ENCODE peak calls at places on chromosomes 4 and X, in ten cellular contexts. R is stimulated activated naive CD8-positive, alpha-beta T cell treated with anti-CD3 and anti-CD28 coated beads, Interleukin-15, Interleukin-2, amounts not matched to agents 100 U/mL and 50 U/mL, for 24 hours; X is Panc1; V is right lobe of liver; Z is left lobe of liver; K is GM12878; L is CD4-positive, alpha-beta T cell; O is IMR-90; C is naive thymus-derived CD8-positive, alpha-beta T cell; P is natural killer cell. T is an unnamed sample.

GRCh38 chr4:173960398-173960797 is 323.1 kb downstream of the FBXO8 start:
- ATAC-seq in X (no peak), O (no peak), P (no peak), L (no peak), V (no peak), C (no peak), K (no peak), R (no peak), Z (no peak), T (no peak)

GRCh38 chr4:98542011-98542410 is 116.4 kb downstream of the TSPAN5 start:
- ATAC-seq in V (no peak), X (no peak), P (no peak), L (no peak), C (no peak), K (no peak), Z (no peak), R (no peak), O (no peak), T (no peak)

GRCh38 chrX:13131511-13132137 is 87.2 kb upstream of the FAM9C start:
- ATAC-seq in K (peak; percentile 52), X (no peak), C (peak; percentile 62), P (peak; percentile 80), V (peak; percentile 43), O (no peak), R (peak; percentile 59), Z (peak; percentile 31), L (peak; percentile 93), T (no peak)

GRCh38 chr4:112172180-112172579 is 26.9 kb downstream of the FAM241A start:
- ATAC-seq in C (no peak), L (no peak), O (no peak), R (peak; percentile 25), P (no peak), K (peak; percentile 60), V (no peak), Z (no peak), X (no peak), T (no peak)

GRCh38 chr4:43456383-43456782 is 563.9 kb downstream of the GRXCR1 start:
- ATAC-seq in P (no peak), K (no peak), C (no peak), L (no peak), R (no peak), O (peak; percentile 63), X (no peak), V (no peak), Z (no peak), T (no peak)

GRCh38 chrX:26328610-26329319 is 112.8 kb downstream of the MAGEB5 start:
- ATAC-seq in O (no peak), C (no peak), X (no peak), L (no peak), K (no peak), V (no peak), Z (no peak), R (no peak), P (no peak), T (no peak)

GRCh38 chr4:54032558-54033135 is 31.8 kb downstream of the CHIC2 start:
- ATAC-seq in K (peak; percentile 69), L (no peak), P (no peak), R (no peak), X (no peak), Z (no peak), V (no peak), C (no peak), O (no peak), T (no peak)

GRCh38 chrX:22110729-22111494 is 78.8 kb downstream of the PHEX start:
- ATAC-seq in Z (peak; percentile 90), C (no peak), K (peak; percentile 77), P (no peak), L (no peak), X (no peak), R (no peak), O (no peak), V (peak; percentile 89), T (no peak)

GRCh38 chr4:6944311-6945051 is 34.9 kb downstream of the TBC1D14 start:
- ATAC-seq in Z (no peak), L (no peak), X (peak; percentile 19), K (no peak), P (no peak), O (no peak), V (no peak), C (no peak), R (no peak), T (no peak)

GRCh38 chr4:32140636-32141035 is 1420.5 kb downstream of the PCDH7 start:
- ATAC-seq in L (no peak), V (no peak), Z (no peak), X (no peak), P (no peak), O (peak; percentile 67), C (no peak), R (no peak), K (peak; percentile 95), T (no peak)

GRCh38 chr4:8306511-8307021 is 37.0 kb downstream of the HTRA3 start:
- ATAC-seq in L (no peak), V (peak; percentile 5), O (no peak), X (no peak), K (no peak), P (no peak), C (no peak), Z (no peak), R (no peak), T (no peak)

GRCh38 chrX:72280210-72280882 is 3.3 kb upstream of the RPS4X start:
- ATAC-seq in Z (no peak), V (no peak), P (no peak), C (no peak), K (no peak), R (no peak), O (no peak), X (no peak), L (no peak), T (no peak)

GRCh38 chr4:15674926-15675325 is 6.7 kb upstream of the FAM200B start:
- ATAC-seq in Z (no peak), R (no peak), X (no peak), P (no peak), L (no peak), O (no peak), C (no peak), K (no peak), V (no peak), T (no peak)

GRCh38 chr4:8939160-8939855 is 67.7 kb upstream of the HMX1 start:
- ATAC-seq in X (peak; percentile 34), R (no peak), O (no peak), V (peak; percentile 33), K (no peak), L (no peak), Z (no peak), P (no peak), C (no peak), T (no peak)

GRCh38 chrX:64975491-64975890 is 759 bp downstream of the ZC4H2 start:
- ATAC-seq in C (peak; percentile 42), O (peak; percentile 43), L (peak; percentile 13), R (no peak), K (no peak), X (peak; percentile 66), Z (peak; percentile 63), P (no peak), V (peak; percentile 55), T (no peak)

GRCh38 chr4:103074598-103075434 is 1.7 kb downstream of the SLC9B2 start:
- ATAC-seq in C (no peak), R (no peak), P (no peak), V (no peak), Z (no peak), X (no peak), L (no peak), K (peak; percentile 61), O (no peak), T (no peak)

GRCh38 chr4:94641702-94642560 is 115.8 kb upstream of the BMPR1B start:
- ATAC-seq in R (peak; percentile 65), V (no peak), O (peak; percentile 83), L (no peak), K (no peak), X (no peak), Z (no peak), C (no peak), P (no peak), T (no peak)

GRCh38 chrX:44621088-44621487 is 78.4 kb upstream of the FUNDC1 start:
- ATAC-seq in Z (no peak), C (no peak), L (no peak), V (no peak), R (no peak), K (no peak), P (no peak), O (no peak), X (no peak), T (no peak)

GRCh38 chr4:93730760-93731159 is 97.8 kb upstream of the ATOH1 start:
- ATAC-seq in C (no peak), O (no peak), L (no peak), V (no peak), R (no peak), X (no peak), Z (no peak), K (no peak), P (no peak), T (no peak)

GRCh38 chrX:150364347-150365050 is 1.4 kb downstream of the MAMLD1 start:
- ATAC-seq in O (no peak), C (peak; percentile 5), V (peak; percentile 6), K (peak; percentile 51), L (no peak), Z (peak; percentile 30), X (peak; percentile 9), R (no peak), P (no peak), T (no peak)

GRCh38 chr4:8148785-8149435 is 9.7 kb downstream of the ABLIM2 start:
- ATAC-seq in R (no peak), C (no peak), X (no peak), Z (no peak), V (no peak), L (no peak), K (no peak), O (no peak), P (no peak), T (no peak)

GRCh38 chr4:14130551-14130950 is 503.0 kb upstream of the BOD1L1 start:
- ATAC-seq in R (no peak), X (no peak), O (peak; percentile 72), C (no peak), P (no peak), L (no peak), V (no peak), K (no peak), Z (no peak), T (no peak)

GRCh38 chr4:133483600-133484246 is 334.6 kb downstream of the PCDH10 start:
- ATAC-seq in K (no peak), P (no peak), Z (peak; percentile 72), C (no peak), X (no peak), O (peak; percentile 54), L (no peak), R (no peak), V (peak; percentile 36), T (no peak)

GRCh38 chr4:23966720-23967119 is 76.9 kb upstream of the PPARGC1A start:
- ATAC-seq in O (no peak), L (no peak), V (no peak), K (no peak), P (no peak), X (no peak), C (no peak), Z (no peak), R (no peak), T (no peak)

GRCh38 chr4:141016117-141016798 is 117.0 kb downstream of the RNF150 start:
- ATAC-seq in P (no peak), L (no peak), K (no peak), Z (no peak), X (no peak), R (no peak), V (no peak), O (no peak), C (no peak), T (no peak)

GRCh38 chr4:147103403-147103946 is 157.8 kb upstream of the TTC29 start:
- ATAC-seq in K (no peak), O (peak; percentile 98), X (no peak), Z (peak; percentile 51), P (no peak), V (peak; percentile 48), L (no peak), C (no peak), R (no peak), T (no peak)

GRCh38 chrX:2572740-2573139 is 72.0 kb upstream of the DHRSX start:
- ATAC-seq in Z (no peak), C (no peak), O (no peak), X (no peak), K (no peak), P (no peak), L (no peak), R (no peak), V (no peak), T (no peak)

GRCh38 chr4:59457576-59457975 is 1742.5 kb upstream of the ADGRL3 start:
- ATAC-seq in R (no peak), Z (no peak), C (no peak), X (no peak), K (no peak), O (no peak), P (no peak), L (no peak), V (no peak), T (no peak)